ENCODE peak calls at places on chromosome 13, in five cellular contexts. D is GM13976, X is foreskin fibroblast, Q is cardiac fibroblast, Z is neural crest cell. J is an unnamed sample.

GRCh38 chr13:111893071-111893606 is 173.8 kb upstream of the SOX1 start:
- DNase-seq in D (no peak), X (no peak), Q (no peak), Z (peak), J (no peak)

GRCh38 chr13:65330287-65330686 is 1899.8 kb downstream of the PCDH9 start:
- DNase-seq in D (no peak), X (no peak), Q (no peak), Z (no peak), J (no peak)

GRCh38 chr13:69524459-69525155 is 583.0 kb upstream of the ATXN8OS start:
- DNase-seq in D (no peak), X (no peak), Q (peak), Z (no peak), J (no peak)

GRCh38 chr13:72199640-72200039 is 332.6 kb upstream of the DACH1 start:
- DNase-seq in D (no peak), X (no peak), Q (no peak), Z (no peak), J (no peak)

GRCh38 chr13:33355470-33355869 is 69.9 kb upstream of the STARD13 start:
- DNase-seq in D (no peak), X (peak), Q (peak), Z (no peak), J (no peak)

GRCh38 chr13:105537113-105537512 is 998.3 kb downstream of the EFNB2 start:
- DNase-seq in D (no peak), X (no peak), Q (no peak), Z (no peak), J (no peak)

GRCh38 chr13:45280751-45281634 is 60.0 kb downstream of the TPT1 start:
- DNase-seq in D (peak), X (peak), Q (peak), Z (peak), J (peak)

GRCh38 chr13:27634231-27634630 is 12.5 kb downstream of the POLR1D start:
- DNase-seq in D (no peak), X (no peak), Q (no peak), Z (no peak), J (no peak)

GRCh38 chr13:47680752-47681151 is 320.3 kb downstream of the SUCLA2 start:
- DNase-seq in D (no peak), X (peak), Q (peak), Z (no peak), J (no peak)

GRCh38 chr13:42272115-42272756 is at the start of gene AKAP11:
- DNase-seq in D (no peak), X (peak), Q (peak), Z (peak), J (no peak)

GRCh38 chr13:60655268-60655667 is 258.2 kb downstream of the TDRD3 start:
- DNase-seq in D (no peak), X (no peak), Q (no peak), Z (no peak), J (no peak)

DNA sequence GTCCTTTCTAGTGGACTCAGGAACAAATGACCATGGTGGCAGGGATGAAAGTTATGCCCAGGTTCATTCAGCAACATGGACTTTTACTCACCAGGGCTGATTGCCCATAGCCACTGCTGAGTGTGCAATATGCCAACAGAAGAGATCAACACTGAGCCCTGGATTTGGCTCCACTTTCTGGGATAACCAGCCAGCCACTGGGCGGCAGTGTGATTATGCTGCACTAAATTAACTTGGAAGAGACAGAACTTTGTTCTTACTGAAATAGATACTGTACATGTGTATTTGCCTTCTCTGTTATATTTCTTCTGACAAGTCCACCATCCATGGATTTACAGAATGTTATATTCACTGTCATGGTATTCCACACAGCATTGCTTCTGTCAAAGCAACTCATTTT is 257.4 kb downstream of the TDRD3 start:
- DNase-seq in D (no peak), X (no peak), Q (peak), Z (peak), J (no peak)
- TF ChIP-seq CTCF in D (peak), X (no peak), Q (peak), Z (peak), J (peak)

DNA sequence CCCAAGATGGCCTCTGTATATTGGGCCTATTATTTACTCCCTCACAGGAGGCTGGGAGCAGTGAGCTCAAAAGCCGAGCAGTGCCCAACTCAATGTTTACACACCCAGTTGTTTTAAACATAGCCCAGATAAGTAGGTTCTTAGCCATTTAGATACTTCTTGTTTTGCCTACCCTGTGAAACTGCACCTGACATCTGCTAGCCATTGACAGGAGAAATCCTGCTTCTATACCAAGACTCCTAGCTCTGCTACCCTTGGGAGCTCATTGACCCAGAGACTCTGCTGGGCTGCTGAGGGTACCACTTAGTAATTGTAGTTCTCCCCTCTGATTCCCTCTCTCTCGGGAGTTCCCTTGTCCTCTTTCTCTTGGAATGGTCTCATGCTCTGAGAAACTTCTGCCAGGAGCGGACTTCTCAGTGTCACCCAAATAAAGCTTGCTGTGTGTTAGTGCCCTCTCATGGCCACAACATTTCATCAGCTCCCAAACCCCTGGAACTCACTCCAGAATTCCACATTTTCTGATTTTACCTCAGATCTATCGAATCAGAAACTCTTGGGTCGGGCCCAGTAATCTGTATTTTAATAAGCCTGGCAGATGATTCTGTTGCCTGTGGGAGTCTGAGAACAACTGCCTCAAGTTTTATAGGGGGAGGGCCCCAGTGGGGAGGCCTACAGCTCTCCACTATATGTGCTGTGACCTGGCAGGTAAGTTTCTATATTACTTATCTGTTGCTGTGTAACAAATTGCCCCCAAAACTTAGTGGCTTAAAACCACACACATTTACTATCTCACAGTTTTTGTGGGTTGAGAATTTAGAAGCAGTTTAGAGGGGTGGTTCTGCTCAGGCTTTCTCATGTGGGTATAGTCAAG is 221.1 kb downstream of the TDRD3 start:
- DNase-seq in D (no peak), X (no peak), Q (peak), Z (no peak), J (no peak)
- TF ChIP-seq CTCF in D (no peak), X (peak), Q (peak), Z (peak), J (peak)

DNA sequence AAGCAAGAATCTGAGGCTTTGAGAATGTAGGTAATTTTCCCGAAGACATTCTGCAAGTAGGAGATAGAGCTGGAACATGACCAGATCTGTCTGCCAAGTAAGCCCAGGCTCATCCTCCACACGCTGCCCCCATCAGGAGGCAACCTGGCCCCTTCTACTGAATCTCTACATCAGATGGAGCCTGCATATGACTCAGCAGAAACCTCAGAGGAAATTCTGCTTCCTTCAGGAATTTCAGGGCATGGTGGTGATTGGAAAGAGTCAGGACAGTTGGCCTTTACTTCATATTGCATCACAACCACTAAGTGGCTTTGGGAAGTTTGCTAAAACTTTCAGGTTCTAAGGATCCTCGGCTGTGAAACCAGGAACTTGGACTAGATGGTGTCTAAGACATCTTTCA is 85.2 kb downstream of the LRRC63 start:
- DNase-seq in D (no peak), X (peak), Q (peak), Z (no peak), J (no peak)
- TF ChIP-seq CTCF in D (no peak), X (no peak), Q (no peak), Z (no peak), J (no peak)

GRCh38 chr13:75405976-75406703 is 75.8 kb downstream of the TBC1D4 start:
- DNase-seq in D (no peak), X (peak), Q (peak), Z (no peak), J (no peak)
- TF ChIP-seq CTCF in D (no peak), X (no peak), Q (no peak), Z (no peak), J (no peak)

J was measured in GM13977.